ENCODE peak calls at places on chromosomes 1 and 21, in five cellular contexts. O is ovary, M is pancreas, H is tibial artery, T is stomach. D is an unnamed sample.

GRCh38 chr1:100036718-100037664 is 67.2 kb downstream of the SLC35A3 start:
- DNase-seq in H (no peak), T (no peak), M (no peak), O (no peak), D (no peak)

GRCh38 chr1:155207578-155208405 is at the start of gene THBS3:
- DNase-seq in T (no peak), O (peak), H (peak), M (peak), D (no peak)

GRCh38 chr21:15164678-15165303 is 100.0 kb upstream of the NRIP1 start:
- DNase-seq in O (no peak), H (no peak), M (no peak), T (no peak), D (no peak)

GRCh38 chr1:15005116-15005515 is 148.4 kb upstream of the TMEM51 start:
- DNase-seq in O (no peak), T (no peak), H (no peak), M (no peak), D (no peak)

GRCh38 chr1:65066766-65067490 is 81.1 kb upstream of the AK4 start:
- DNase-seq in M (peak), H (peak), T (peak), O (peak), D (peak)

GRCh38 chr21:44013380-44014088 is 1.4 kb downstream of the TRAPPC10 start:
- DNase-seq in M (no peak), O (no peak), T (no peak), H (no peak), D (peak)

GRCh38 chr1:115217150-115218033 is 120.7 kb downstream of the NGF start:
- DNase-seq in T (no peak), M (no peak), H (peak), O (no peak), D (no peak)

GRCh38 chr1:30375156-30375555 is 348.2 kb downstream of the MATN1 start:
- DNase-seq in H (no peak), T (peak), O (no peak), M (no peak), D (no peak)

GRCh38 chr1:58762806-58763205 is 21.0 kb downstream of the JUN start:
- DNase-seq in T (no peak), H (no peak), M (no peak), O (no peak), D (no peak)

GRCh38 chr1:72282690-72283203 is 408 bp upstream of the NEGR1 start:
- DNase-seq in M (peak), T (peak), O (peak), H (peak), D (no peak)

GRCh38 chr1:220732621-220733020 is 15.5 kb upstream of the MTARC2 start:
- DNase-seq in T (peak), H (no peak), M (no peak), O (no peak), D (no peak)
- H3K4me3 ChIP-seq in T (peak), H (peak), M (peak), O (no peak), D (peak)

GRCh38 chr1:53467391-53467790 is 8.2 kb downstream of the DMRTB1 start:
- DNase-seq in M (no peak), H (no peak), O (no peak), T (no peak), D (no peak)
- H3K27ac ChIP-seq in M (no peak), H (no peak), O (no peak), T (no peak), D (no peak)

GRCh38 chr1:63322248-63322943 is at the start of gene FOXD3:
- DNase-seq in H (no peak), M (peak), O (peak), T (peak), D (no peak)

GRCh38 chr1:63320024-63320799 is 2.2 kb upstream of the FOXD3 start:
- DNase-seq in H (no peak), O (no peak), T (no peak), M (no peak), D (no peak)

GRCh38 chr1:63321061-63321787 is 1.1 kb upstream of the FOXD3 start:
- DNase-seq in H (no peak), O (no peak), T (no peak), M (no peak), D (no peak)

GRCh38 chr1:63322944-63323865 is 838 bp downstream of the FOXD3 start:
- DNase-seq in T (no peak), H (no peak), O (no peak), M (peak), D (peak)

DNA sequence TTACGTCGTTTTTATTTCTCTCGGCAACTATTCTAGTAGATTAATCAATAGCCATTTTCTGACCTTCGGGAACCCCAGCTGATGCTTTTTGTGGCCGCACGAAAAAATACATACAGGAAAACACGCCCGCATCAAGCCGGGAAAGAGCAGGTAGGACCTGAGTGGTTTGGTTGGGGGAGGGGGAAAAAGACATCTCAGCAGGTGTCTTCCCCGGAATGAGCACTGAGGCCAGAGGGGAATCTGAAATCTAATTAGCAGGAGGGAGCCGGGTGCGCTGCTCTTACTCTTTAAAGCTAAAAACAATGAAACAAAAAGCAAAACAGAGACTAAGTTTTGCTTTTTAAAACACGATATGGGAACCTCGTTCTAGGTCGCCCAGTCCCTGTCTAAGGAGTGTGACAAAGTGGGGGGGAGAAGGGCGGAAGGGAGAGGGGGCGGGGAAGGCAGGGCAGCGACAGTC is 549 bp upstream of the FOXD3 start:
- DNase-seq in O (no peak), T (no peak), M (no peak), H (no peak), D (no peak)
- H3K4me3 ChIP-seq in O (peak), T (peak), M (peak), H (peak), D (peak)

DNA sequence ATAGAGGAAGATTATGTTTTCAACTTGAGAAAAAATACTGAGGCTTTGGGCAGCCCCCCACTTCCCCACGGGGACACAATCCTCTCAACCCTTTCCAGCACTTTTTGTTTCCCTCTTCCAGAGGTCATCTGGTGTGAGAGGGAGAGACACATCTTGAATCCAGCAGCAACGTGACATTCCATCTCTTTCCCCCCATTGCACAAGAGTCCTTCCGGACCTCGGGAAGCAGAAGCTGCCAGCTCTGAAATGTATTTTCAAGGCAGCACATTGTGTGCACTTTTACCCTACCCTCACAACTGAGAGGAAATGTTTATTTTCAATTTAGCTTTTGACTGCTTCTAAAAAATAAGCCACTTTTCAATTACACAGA is 43.0 kb upstream of the FMO2 start:
- DNase-seq in M (no peak), O (peak), T (no peak), H (peak), D (no peak)
- H3K27ac ChIP-seq in M (peak), O (peak), T (peak), H (peak), D (no peak)

GRCh38 chr1:173354937-173355280 is 122.2 kb upstream of the PRDX6 start:
- DNase-seq in M (no peak), O (no peak), T (no peak), H (no peak), D (no peak)
- H3K4me3 ChIP-seq in M (no peak), O (no peak), T (no peak), H (no peak), D (no peak)

GRCh38 chr1:32351859-32352745 is 10.2 kb downstream of the FAM229A start:
- DNase-seq in T (peak), H (peak), M (no peak), O (peak), D (no peak)

GRCh38 chr1:32352831-32353383 is 9.4 kb downstream of the FAM229A start:
- DNase-seq in O (peak), H (peak), M (no peak), T (no peak), D (no peak)

GRCh38 chr1:32351077-32351858 is 11.0 kb downstream of the FAM229A start:
- DNase-seq in T (peak), M (peak), H (peak), O (peak), D (peak)

GRCh38 chr1:32349211-32349708 is 13.0 kb downstream of the FAM229A start:
- DNase-seq in T (no peak), H (peak), M (peak), O (peak), D (peak)

GRCh38 chr1:32350785-32351076 is 11.6 kb downstream of the FAM229A start:
- DNase-seq in M (no peak), O (peak), T (no peak), H (no peak), D (no peak)
- H3K27ac ChIP-seq in M (peak), O (peak), T (peak), H (peak), D (no peak)

DNA sequence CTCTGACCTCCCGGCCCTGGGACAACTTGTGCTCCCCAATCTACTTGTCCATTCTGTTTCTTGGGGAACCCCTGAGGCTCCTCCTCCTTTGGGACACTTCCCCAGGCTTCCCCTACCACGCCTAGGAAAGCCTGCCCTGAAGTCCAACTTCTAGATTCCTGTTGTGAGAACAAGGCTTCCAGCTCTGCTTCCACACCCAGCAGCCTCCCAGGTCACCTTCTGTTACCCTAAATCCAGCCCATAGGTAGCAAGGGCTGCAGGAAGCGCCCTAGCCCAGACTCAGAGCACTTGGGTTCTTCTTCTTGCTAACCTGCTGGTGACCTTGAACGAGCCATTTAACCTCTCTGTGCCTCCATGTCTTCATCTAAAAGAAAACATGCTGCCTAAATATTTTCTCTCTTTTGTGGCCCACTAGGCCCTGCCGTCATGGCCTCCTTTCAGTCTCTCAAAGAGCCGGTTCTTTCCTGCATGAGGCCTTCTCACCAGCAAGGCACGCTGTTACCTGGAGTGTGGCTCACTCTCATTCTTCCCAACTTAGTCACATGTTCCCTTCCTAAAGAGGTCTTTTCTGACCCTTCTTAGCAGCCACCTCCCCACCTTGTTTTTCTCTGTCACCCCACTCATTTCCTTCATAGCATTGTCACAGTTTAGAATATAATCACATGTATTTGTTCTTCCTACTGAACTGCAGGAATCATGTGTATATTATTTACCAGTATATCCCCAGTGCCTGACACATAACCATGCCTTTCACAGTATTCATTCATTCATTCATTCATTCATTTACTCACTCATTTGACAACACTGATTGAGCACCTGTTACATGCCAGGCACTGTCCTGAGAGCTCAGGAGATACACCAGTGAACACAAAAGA is 1.4 kb downstream of the CAPN2 start:
- DNase-seq in M (no peak), T (no peak), H (no peak), O (no peak), D (no peak)
- H3K4me3 ChIP-seq in M (peak), T (peak), H (peak), O (peak), D (peak)